ENCODE peak calls at places on chromosomes 6 and 20, in six cellular contexts. F is HepG2, T is SK-N-SH, J is HCT116, C is H1, H is K562. U is an unnamed sample.

GRCh38 chr6:158327216-158327615 is 15.0 kb downstream of the TULP4 start:
- DNase-seq in J (no peak), H (no peak), C (no peak), T (no peak), F (no peak), U (no peak)

GRCh38 chr20:658731-659291 is 5.8 kb upstream of the SRXN1 start:
- DNase-seq in T (no peak), J (no peak), F (no peak), C (no peak), H (peak), U (no peak)

GRCh38 chr6:4756247-4756646 is 20.0 kb upstream of the CDYL start:
- DNase-seq in H (no peak), T (no peak), F (no peak), J (no peak), C (no peak), U (no peak)

GRCh38 chr6:131948692-131949614 is 2.2 kb downstream of the CCN2 start:
- DNase-seq in C (no peak), T (no peak), F (peak), H (no peak), J (no peak), U (no peak)

GRCh38 chr6:168584671-168585070 is 143.7 kb downstream of the SMOC2 start:
- DNase-seq in F (no peak), T (no peak), H (no peak), J (no peak), C (no peak), U (no peak)

GRCh38 chr20:41172296-41173140 is 35.2 kb downstream of the PLCG1 start:
- DNase-seq in T (no peak), H (no peak), J (no peak), C (no peak), F (no peak), U (no peak)

GRCh38 chr6:98044791-98045190 is 761.8 kb upstream of the MMS22L start:
- DNase-seq in H (no peak), F (no peak), C (no peak), J (no peak), T (no peak), U (no peak)

GRCh38 chr6:259901-260508 is 32.3 kb upstream of the DUSP22 start:
- DNase-seq in F (no peak), H (no peak), C (no peak), J (no peak), T (no peak), U (no peak)

GRCh38 chr6:146950351-146950835 is 253.8 kb upstream of the STXBP5 start:
- DNase-seq in T (no peak), H (no peak), C (no peak), J (no peak), F (peak), U (no peak)

GRCh38 chr6:13655700-13656099 is 40.6 kb downstream of the NOL7 start:
- DNase-seq in H (no peak), J (no peak), F (no peak), T (no peak), C (no peak), U (no peak)

GRCh38 chr20:54256202-54256601 is 48.3 kb downstream of the PFDN4 start:
- DNase-seq in H (no peak), J (no peak), T (no peak), F (no peak), C (no peak), U (no peak)

GRCh38 chr20:3339571-3339970 is 67.9 kb downstream of the DNAAF9 start:
- DNase-seq in H (no peak), J (no peak), T (no peak), C (no peak), F (no peak), U (no peak)

GRCh38 chr6:41975276-41975675 is 33.7 kb upstream of the CCND3 start:
- DNase-seq in H (no peak), J (no peak), F (no peak), T (no peak), C (no peak), U (no peak)

GRCh38 chr20:12262747-12263146 is 345.1 kb downstream of the BTBD3 start:
- DNase-seq in F (no peak), T (no peak), J (no peak), H (no peak), C (no peak), U (no peak)

GRCh38 chr6:169082093-169082492 is 171.6 kb downstream of the THBS2 start:
- DNase-seq in H (no peak), F (no peak), C (no peak), J (no peak), T (no peak), U (no peak)

DNA sequence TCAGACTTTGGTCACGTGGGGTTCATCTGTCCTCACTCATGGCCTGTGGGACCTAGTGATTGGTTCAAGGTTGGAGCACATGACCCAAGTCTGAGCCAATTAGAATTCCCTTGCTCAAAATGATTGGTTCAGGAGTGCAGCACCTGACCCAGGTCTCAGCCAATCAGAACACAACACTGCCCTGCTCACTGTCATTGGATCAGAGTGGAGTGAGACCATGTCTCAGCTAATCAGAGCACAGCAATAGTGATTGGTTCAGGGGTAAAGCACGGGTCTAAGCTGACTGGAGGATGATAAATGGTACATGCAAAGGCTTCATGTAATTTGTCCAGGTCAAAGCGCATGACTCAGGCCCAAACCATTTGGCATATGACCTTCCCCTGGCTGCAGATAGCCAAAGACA is 102.2 kb downstream of the PREX1 start:
- DNase-seq in J (peak), H (peak), C (no peak), T (peak), F (no peak), U (peak)
- TF ChIP-seq JUND in J (no peak), H (no peak), C (no peak), T (no peak), F (no peak), U (no peak)

DNA sequence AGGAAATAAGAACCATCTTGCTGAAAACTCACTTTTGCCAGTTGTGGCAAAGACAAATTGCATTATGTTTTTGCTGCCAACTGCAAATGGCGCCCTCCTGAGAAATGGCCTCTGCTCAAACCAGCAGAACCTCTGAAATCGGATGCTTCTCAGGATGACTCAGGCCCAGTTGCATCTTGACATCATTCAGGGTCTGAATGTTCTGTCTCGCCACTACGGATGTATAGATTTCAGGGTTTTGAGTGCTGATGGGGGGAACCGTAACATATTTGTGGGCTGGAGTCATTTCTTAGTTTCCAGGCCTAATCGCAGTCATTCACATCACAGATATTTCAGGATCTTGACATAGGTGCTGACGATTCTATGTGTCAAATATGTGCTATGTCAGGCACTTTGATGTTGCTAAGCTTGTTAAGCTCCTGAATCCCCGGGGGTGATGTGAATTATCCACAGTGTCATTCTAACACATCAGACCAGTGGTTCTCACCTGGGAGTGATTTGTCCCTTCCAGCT is 207.1 kb downstream of the NFATC2 start:
- DNase-seq in T (no peak), F (no peak), C (no peak), J (no peak), H (no peak), U (no peak)
- TF ChIP-seq JUND in T (peak), F (no peak), C (no peak), J (peak), H (peak), U (no peak)

DNA sequence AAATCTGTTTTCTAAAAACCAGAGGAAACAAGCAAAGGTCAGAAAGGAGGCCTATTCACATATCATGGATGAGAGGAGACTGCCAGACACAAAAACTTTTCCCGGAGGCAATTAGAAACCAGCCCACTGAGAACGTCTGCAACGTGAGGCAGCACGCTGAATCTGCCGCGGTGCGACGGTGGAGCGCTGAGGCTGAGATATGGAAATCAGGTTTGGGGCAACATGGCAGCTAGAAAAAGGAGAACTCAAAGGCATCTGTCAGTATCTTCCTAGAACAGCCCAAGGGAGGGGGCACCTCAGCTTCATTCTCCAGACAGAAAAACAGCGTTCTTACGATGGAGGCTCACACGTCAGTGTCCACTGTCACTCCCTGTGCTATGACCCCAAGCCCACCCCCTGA is 5.2 kb downstream of the PRELID3B start:
- DNase-seq in C (no peak), J (no peak), T (no peak), H (no peak), F (no peak), U (no peak)
- TF ChIP-seq JUND in C (no peak), J (no peak), T (no peak), H (no peak), F (no peak), U (no peak)

GRCh38 chr6:65569505-65569904 is 137.5 kb downstream of the EYS start:
- DNase-seq in T (no peak), C (peak), F (no peak), H (no peak), J (no peak), U (peak)

GRCh38 chr6:65570340-65570739 is 136.7 kb downstream of the EYS start:
- DNase-seq in H (no peak), J (no peak), F (no peak), T (no peak), C (no peak), U (no peak)

GRCh38 chr6:65566117-65566516 is 140.9 kb downstream of the EYS start:
- DNase-seq in H (no peak), J (no peak), T (no peak), C (peak), F (peak), U (no peak)
- TF ChIP-seq JUND in H (no peak), J (no peak), T (no peak), C (no peak), F (no peak), U (no peak)

GRCh38 chr6:167470101-167470835 is 145.4 kb downstream of the TTLL2 start:
- DNase-seq in T (no peak), C (no peak), F (no peak), J (no peak), H (no peak), U (no peak)

GRCh38 chr6:167472876-167473275 is 148.0 kb downstream of the TTLL2 start:
- DNase-seq in T (no peak), F (no peak), J (no peak), H (no peak), C (no peak), U (no peak)

GRCh38 chr6:167469655-167470054 is 144.8 kb downstream of the TTLL2 start:
- DNase-seq in C (no peak), F (no peak), J (no peak), H (no peak), T (no peak), U (no peak)

GRCh38 chr6:167470836-167471547 is 146.1 kb downstream of the TTLL2 start:
- DNase-seq in J (no peak), H (no peak), T (no peak), F (no peak), C (no peak), U (no peak)

GRCh38 chr6:167471548-167471930 is 146.7 kb downstream of the TTLL2 start:
- DNase-seq in H (no peak), J (no peak), F (no peak), T (no peak), C (no peak), U (no peak)
- TF ChIP-seq JUND in H (no peak), J (no peak), F (no peak), T (no peak), C (no peak), U (no peak)

GRCh38 chr6:56693246-56693607 is 50.5 kb upstream of the DST start:
- DNase-seq in C (no peak), H (no peak), T (no peak), F (peak), J (no peak), U (peak)
- TF ChIP-seq JUND in C (no peak), H (no peak), T (no peak), F (no peak), J (no peak), U (no peak)

DNA sequence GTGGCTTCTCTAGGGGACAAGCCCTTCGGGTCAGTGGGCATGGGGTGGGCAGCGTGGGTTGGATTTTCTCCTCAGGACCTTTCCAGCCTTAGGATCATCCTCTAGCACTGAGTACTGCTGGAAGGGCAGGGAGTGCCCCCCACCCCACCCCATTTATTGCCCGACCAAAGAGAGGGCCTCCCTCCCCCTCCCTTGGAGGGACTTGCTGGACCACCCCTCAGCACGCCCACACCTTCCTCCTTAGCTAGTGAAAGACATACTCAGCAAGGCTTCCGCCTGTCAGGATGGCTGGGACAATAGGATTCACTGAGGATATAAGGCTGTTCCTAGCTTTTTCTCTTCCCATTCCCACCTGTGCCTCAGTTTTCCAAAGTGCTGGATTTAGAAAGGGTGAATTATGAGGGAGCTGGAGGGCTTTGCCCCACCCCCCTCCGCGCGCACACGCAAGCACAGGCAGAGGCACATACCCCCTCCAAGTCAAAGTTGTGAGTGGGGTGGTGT is 859 bp upstream of the SLC29A1 start:
- DNase-seq in C (no peak), H (no peak), T (no peak), J (no peak), F (no peak), U (no peak)
- TF ChIP-seq JUND in C (no peak), H (no peak), T (no peak), J (no peak), F (no peak), U (no peak)

GRCh38 chr6:78670802-78671201 is 196.5 kb upstream of the IRAK1BP1 start:
- DNase-seq in T (no peak), F (no peak), C (no peak), J (no peak), H (no peak), U (peak)
- TF ChIP-seq JUND in T (no peak), F (no peak), C (no peak), J (no peak), H (no peak), U (no peak)

GRCh38 chr6:12009180-12009748 is 2.8 kb upstream of the HIVEP1 start:
- DNase-seq in C (no peak), T (no peak), J (no peak), F (peak), H (no peak), U (no peak)
- TF ChIP-seq JUND in C (no peak), T (no peak), J (no peak), F (no peak), H (no peak), U (no peak)

U was measured in T47D.